ENCODE peak calls at places on chromosomes 16 and 17, in six cellular contexts. O is tibial nerve, W is colonic mucosa, C is mucosa of descending colon, S is uterus, J is aorta. D is an unnamed sample.
A peak's percentile ranks its signal among the peaks of the same experiment; 100 is the strongest.

GRCh38 chr17:13346081-13346533 is 255.6 kb downstream of the HS3ST3A1 start:
- DNase-seq in O (no peak), W (no peak), C (no peak), S (no peak), J (no peak), D (no peak)

GRCh38 chr16:25893332-25893731 is 201.6 kb downstream of the HS3ST4 start:
- DNase-seq in O (no peak), W (no peak), C (no peak), S (no peak), J (no peak), D (no peak)

GRCh38 chr17:6555331-6556120 is 829 bp downstream of the PITPNM3 start:
- DNase-seq in O (no peak), W (peak; percentile 73), C (peak; percentile 69), S (no peak), J (no peak), D (no peak)

GRCh38 chr17:80773243-80773991 is 218.2 kb upstream of the CHMP6 start:
- DNase-seq in O (no peak), W (no peak), C (no peak), S (no peak), J (no peak), D (no peak)

GRCh38 chr16:53922805-53923645 is 219.1 kb downstream of the FTO start:
- DNase-seq in O (no peak), W (no peak), C (no peak), S (no peak), J (no peak), D (no peak)

GRCh38 chr17:71115669-71115972 is 946.3 kb downstream of the KCNJ2 start:
- DNase-seq in O (no peak), W (no peak), C (no peak), S (no peak), J (no peak), D (no peak)

GRCh38 chr16:85810097-85810741 is 10.7 kb downstream of the COX4I1 start:
- DNase-seq in O (no peak), W (no peak), C (no peak), S (no peak), J (no peak), D (no peak)

GRCh38 chr16:64356267-64356666 is 765.6 kb downstream of the CDH11 start:
- DNase-seq in O (no peak), W (no peak), C (no peak), S (no peak), J (no peak), D (no peak)

GRCh38 chr17:4816826-4817225 is 9.9 kb downstream of the PLD2 start:
- DNase-seq in O (no peak), W (no peak), C (no peak), S (no peak), J (no peak), D (no peak)

GRCh38 chr17:59746849-59747445 is 39.5 kb downstream of the VMP1 start:
- DNase-seq in O (no peak), W (no peak), C (no peak), S (no peak), J (no peak), D (no peak)

GRCh38 chr16:16197966-16198365 is 25.3 kb downstream of the ABCC6 start:
- DNase-seq in O (no peak), W (no peak), C (no peak), S (no peak), J (no peak), D (no peak)

GRCh38 chr16:2148714-2149629 is 547 bp downstream of the RAB26 start:
- DNase-seq in O (no peak), W (peak; percentile 51), C (peak; percentile 68), S (no peak), J (no peak), D (no peak)

GRCh38 chr16:58882292-58882691 is 148.2 kb upstream of the GOT2 start:
- DNase-seq in O (no peak), W (no peak), C (no peak), S (no peak), J (no peak), D (no peak)

GRCh38 chr17:76735586-76736348 is 1.4 kb downstream of the SRSF2 start:
- DNase-seq in O (no peak), W (no peak), C (no peak), S (no peak), J (no peak), D (no peak)
- H3K4me1 ChIP-seq in O (no peaks in the 10 kb centered on the region), W (peaks cover 4% of the 10 kb centered on the region), C (peaks cover 26% of the 10 kb centered on the region), S (peaks cover 14% of the 10 kb centered on the region), J (no peaks in the 10 kb centered on the region), D (peaks cover 10% of the 10 kb centered on the region)

GRCh38 chr17:57876023-57876865 is 26.4 kb upstream of the MRPS23 start:
- DNase-seq in O (no peak), W (no peak), C (peak; percentile 25), S (no peak), J (no peak), D (no peak)
- H3K4me1 ChIP-seq in O (peaks cover 3% of the 10 kb centered on the region), W (peaks cover 6% of the 10 kb centered on the region), C (peaks cover 9% of the 10 kb centered on the region), S (peaks cover 11% of the 10 kb centered on the region), J (no peaks in the 10 kb centered on the region), D (peaks cover 34% of the 10 kb centered on the region)

DNA sequence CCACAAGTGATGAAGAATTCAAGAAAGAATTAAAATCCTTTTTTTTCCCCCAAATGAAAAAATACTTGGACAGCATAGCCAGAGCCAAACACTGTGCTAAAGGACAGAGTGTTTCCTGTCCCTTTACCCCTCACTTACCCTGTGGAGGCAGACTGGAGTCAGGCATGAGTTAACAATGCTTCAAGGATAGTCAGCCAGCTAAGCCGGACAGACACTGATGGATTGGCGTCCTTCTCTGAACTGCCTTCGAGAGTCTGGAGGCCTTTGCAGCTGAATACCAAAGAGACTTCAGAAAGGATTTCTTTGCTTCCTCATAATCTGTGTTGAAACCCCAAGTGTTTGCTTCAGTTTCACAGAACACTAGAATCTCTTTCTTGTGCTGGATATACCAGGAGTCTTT is 4.5 kb downstream of the METTL9 start:
- DNase-seq in O (no peak), W (no peak), C (no peak), S (no peak), J (no peak), D (no peak)
- H3K4me1 ChIP-seq in O (peaks cover 4% of the 10 kb centered on the region), W (peaks cover 10% of the 10 kb centered on the region), C (peaks cover 19% of the 10 kb centered on the region), S (peaks cover 7% of the 10 kb centered on the region), J (no peaks in the 10 kb centered on the region), D (peaks cover 9% of the 10 kb centered on the region)

GRCh38 chr16:49048557-49048956 is 233.1 kb downstream of the CBLN1 start:
- DNase-seq in O (no peak), W (no peak), C (no peak), S (no peak), J (no peak), D (no peak)
- H3K4me1 ChIP-seq in O (no peaks in the 10 kb centered on the region), W (no peaks in the 10 kb centered on the region), C (no peaks in the 10 kb centered on the region), S (peaks cover 7% of the 10 kb centered on the region), J (no peaks in the 10 kb centered on the region), D (no peaks in the 10 kb centered on the region)

GRCh38 chr16:4116328-4117249 is at the start of gene ADCY9:
- DNase-seq in O (peak; percentile 40), W (peak; percentile 73), C (peak; percentile 85), S (peak; percentile 77), J (peak; percentile 83), D (peak; percentile 74)

GRCh38 chr16:4115941-4116327 is 308 bp downstream of the ADCY9 start:
- DNase-seq in O (no peak), W (no peak), C (no peak), S (no peak), J (peak; percentile 50), D (no peak)

GRCh38 chr16:4114257-4115208 is 1.7 kb downstream of the ADCY9 start:
- DNase-seq in O (no peak), W (no peak), C (no peak), S (no peak), J (peak; percentile 60), D (no peak)

GRCh38 chr16:4115209-4115940 is 867 bp downstream of the ADCY9 start:
- DNase-seq in O (no peak), W (peak; percentile 51), C (peak; percentile 70), S (peak; percentile 50), J (peak; percentile 76), D (no peak)

DNA sequence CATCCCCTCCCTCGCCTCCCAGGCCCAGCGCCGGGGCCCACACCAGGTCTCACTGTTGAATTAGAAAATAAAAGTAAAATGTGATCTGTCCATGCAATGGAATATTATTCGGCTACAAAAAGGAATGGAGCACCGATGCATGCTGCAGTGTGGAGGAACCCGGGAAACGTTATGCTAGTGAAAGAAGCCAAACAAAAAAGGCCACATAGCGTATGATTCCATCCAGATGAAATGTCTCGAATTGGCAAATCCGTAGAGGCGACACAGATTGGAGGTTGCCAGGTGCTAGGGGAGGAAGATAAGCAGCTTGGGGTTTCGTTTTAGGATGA is 972 bp upstream of the ADCY9 start:
- DNase-seq in O (no peak), W (no peak), C (no peak), S (no peak), J (peak; percentile 44), D (no peak)
- H3K4me1 ChIP-seq in O (no peaks in the 10 kb centered on the region), W (peaks cover 8% of the 10 kb centered on the region), C (peaks cover 28% of the 10 kb centered on the region), S (peaks cover 6% of the 10 kb centered on the region), J (no peaks in the 10 kb centered on the region), D (peaks cover 15% of the 10 kb centered on the region)

GRCh38 chr17:77318021-77318420 is 177.3 kb downstream of the SEC14L1 start:
- DNase-seq in O (no peak), W (no peak), C (peak; percentile 36), S (no peak), J (peak; percentile 40), D (no peak)
- H3K4me1 ChIP-seq in O (no peaks in the 10 kb centered on the region), W (peaks cover 33% of the 10 kb centered on the region), C (peaks cover 23% of the 10 kb centered on the region), S (peaks cover 5% of the 10 kb centered on the region), J (peaks cover 2% of the 10 kb centered on the region), D (no peaks in the 10 kb centered on the region)

GRCh38 chr17:40556198-40556661 is 9.0 kb downstream of the CCR7 start:
- DNase-seq in O (no peak), W (no peak), C (no peak), S (no peak), J (peak; percentile 23), D (no peak)
- H3K4me1 ChIP-seq in O (peaks cover 9% of the 10 kb centered on the region), W (peaks cover 13% of the 10 kb centered on the region), C (no peaks in the 10 kb centered on the region), S (peaks cover 14% of the 10 kb centered on the region), J (no peaks in the 10 kb centered on the region), D (peaks cover 44% of the 10 kb centered on the region)

GRCh38 chr17:57349533-57350227 is 93.4 kb downstream of the MSI2 start:
- DNase-seq in O (no peak), W (no peak), C (no peak), S (no peak), J (no peak), D (no peak)
- H3K4me1 ChIP-seq in O (no peaks in the 10 kb centered on the region), W (no peaks in the 10 kb centered on the region), C (no peaks in the 10 kb centered on the region), S (no peaks in the 10 kb centered on the region), J (no peaks in the 10 kb centered on the region), D (peaks cover 8% of the 10 kb centered on the region)